ENCODE peak calls at places on chromosome 12, in six cellular contexts. O is neural progenitor cell, R is hepatocyte, I is keratinocyte, K is HCT116, L is endothelial cell of umbilical vein. X is an unnamed sample. For H3K9me3, the result is how much of the 10 kb centered on the place peaks cover.

GRCh38 chr12:15996948-15997347 is 85.8 kb downstream of the DERA start:
- DNase-seq in O (no peak), R (no peak), I (no peak), K (no peak), L (no peak), X (no peak)

GRCh38 chr12:90024261-90024660 is 315.6 kb upstream of the ATP2B1 start:
- DNase-seq in O (no peak), R (no peak), I (no peak), K (no peak), L (peak), X (no peak)

GRCh38 chr12:57142121-57142520 is 5.3 kb downstream of the LRP1-AS start:
- DNase-seq in O (no peak), R (no peak), I (no peak), K (no peak), L (no peak), X (no peak)

GRCh38 chr12:58886474-58886873 is 33.8 kb downstream of the LRIG3 start:
- DNase-seq in O (no peak), R (no peak), I (no peak), K (no peak), L (no peak), X (no peak)

GRCh38 chr12:69987453-69988102 is 162.6 kb downstream of the MYRFL start:
- DNase-seq in O (no peak), R (peak), I (peak), K (peak), L (peak), X (peak)

GRCh38 chr12:69935651-69936100 is 110.6 kb downstream of the MYRFL start:
- DNase-seq in O (no peak), R (no peak), I (no peak), K (no peak), L (no peak), X (no peak)

GRCh38 chr12:10406725-10407124 is 2.8 kb downstream of the KLRC4 start:
- DNase-seq in O (no peak), R (no peak), I (no peak), K (no peak), L (no peak), X (no peak)

GRCh38 chr12:81077329-81077685 is 572 bp upstream of the ACSS3 start:
- DNase-seq in O (peak), R (no peak), I (no peak), K (no peak), L (no peak), X (no peak)

GRCh38 chr12:123633379-123634141 is at the start of the genes EIF2B1 and GTF2H3:
- DNase-seq in O (peak), R (peak), I (peak), K (peak), L (peak), X (peak)

GRCh38 chr12:15863984-15864383 is 18.2 kb upstream of the STRAP start:
- DNase-seq in O (no peak), R (no peak), I (no peak), K (no peak), L (no peak), X (no peak)

GRCh38 chr12:17134315-17134714 is 528.4 kb upstream of the LMO3 start:
- DNase-seq in O (no peak), R (no peak), I (no peak), K (no peak), L (no peak), X (no peak)

GRCh38 chr12:83656004-83656403 is 969.3 kb downstream of the TMTC2 start:
- DNase-seq in O (no peak), R (no peak), I (no peak), K (no peak), L (no peak), X (no peak)

GRCh38 chr12:12022306-12022931 is 48.3 kb upstream of the BCL2L14 start:
- DNase-seq in O (no peak), R (no peak), I (no peak), K (no peak), L (no peak), X (no peak)

GRCh38 chr12:69739287-69740191 is 879 bp downstream of the RAB3IP start:
- DNase-seq in O (peak), R (peak), I (no peak), K (peak), L (peak), X (peak)

GRCh38 chr12:2180737-2181082 is 127.9 kb downstream of the CACNA1C start:
- DNase-seq in O (no peak), R (no peak), I (no peak), K (no peak), L (no peak), X (no peak)

GRCh38 chr12:110010853-110011835 is 11.9 kb downstream of the ANKRD13A start:
- DNase-seq in O (no peak), R (no peak), I (no peak), K (no peak), L (no peak), X (no peak)

GRCh38 chr12:46874642-46875041 is 48.8 kb upstream of the SLC38A4 start:
- DNase-seq in O (no peak), R (no peak), I (no peak), K (no peak), L (peak), X (no peak)

GRCh38 chr12:94875525-94875924 is 128.0 kb downstream of the NDUFA12 start:
- DNase-seq in O (peak), R (peak), I (peak), K (peak), L (peak), X (no peak)

GRCh38 chr12:89059721-89060120 is 292.6 kb downstream of the DUSP6 start:
- DNase-seq in O (peak), R (no peak), I (no peak), K (no peak), L (no peak), X (no peak)

GRCh38 chr12:103929051-103929908 is 930 bp upstream of the HSP90B1 start:
- DNase-seq in O (peak), R (peak), I (no peak), K (peak), L (peak), X (peak)

GRCh38 chr12:128818065-128819022 is 5.4 kb downstream of the SLC15A4 start:
- DNase-seq in O (no peak), R (peak), I (peak), K (no peak), L (no peak), X (no peak)

GRCh38 chr12:71955946-71956345 is 17.3 kb downstream of the TPH2 start:
- DNase-seq in O (no peak), R (no peak), I (no peak), K (no peak), L (no peak), X (no peak)

GRCh38 chr12:124921200-124922008 is 7.0 kb upstream of the UBC start:
- DNase-seq in O (peak), R (peak), I (no peak), K (no peak), L (peak), X (peak)

GRCh38 chr12:121110211-121110940 is 22.3 kb upstream of the P2RX7 start:
- DNase-seq in O (peak), R (peak), I (no peak), K (peak), L (peak), X (peak)

GRCh38 chr12:70783455-70783854 is 137.1 kb downstream of the PTPRR start:
- DNase-seq in O (no peak), R (no peak), I (no peak), K (no peak), L (no peak), X (no peak)

GRCh38 chr12:57958061-57958657 is 16.8 kb downstream of the ATP23 start:
- DNase-seq in O (no peak), R (no peak), I (no peak), K (no peak), L (no peak), X (no peak)

GRCh38 chr12:13205809-13206559 is 9.5 kb downstream of the EMP1 start:
- DNase-seq in O (no peak), R (no peak), I (no peak), K (peak), L (peak), X (peak)

GRCh38 chr12:33041562-33041961 is 145.0 kb upstream of the PKP2 start:
- DNase-seq in O (no peak), R (no peak), I (no peak), K (no peak), L (no peak), X (no peak)

GRCh38 chr12:25269701-25270100 is 19.0 kb upstream of the KRAS start:
- DNase-seq in O (no peak), R (no peak), I (no peak), K (no peak), L (no peak), X (no peak)

GRCh38 chr12:101866615-101867373 is 10.6 kb upstream of the DRAM1 start:
- DNase-seq in O (no peak), R (no peak), I (no peak), K (no peak), L (no peak), X (no peak)

GRCh38 chr12:21814327-21814726 is 39.8 kb upstream of the KCNJ8 start:
- DNase-seq in O (no peak), R (no peak), I (no peak), K (no peak), L (no peak), X (no peak)

GRCh38 chr12:90622431-90622830 is 332.5 kb downstream of the CCER1 start:
- DNase-seq in O (no peak), R (no peak), I (no peak), K (no peak), L (peak), X (no peak)

GRCh38 chr12:126772171-126772864 is 1494.7 kb upstream of the TMEM132C start:
- DNase-seq in O (no peak), R (no peak), I (no peak), K (peak), L (no peak), X (peak)

GRCh38 chr12:143964-144649 is 69.8 kb downstream of the SLC6A12 start:
- DNase-seq in O (peak), R (peak), I (no peak), K (no peak), L (no peak), X (no peak)

GRCh38 chr12:60120199-60120598 is 524.4 kb downstream of the SLC16A7 start:
- DNase-seq in O (no peak), R (no peak), I (no peak), K (no peak), L (no peak), X (no peak)

GRCh38 chr12:339557-340195 is 49.4 kb downstream of the KDM5A start:
- DNase-seq in O (no peak), R (no peak), I (no peak), K (no peak), L (no peak), X (no peak)

GRCh38 chr12:95976416-95976832 is 19.7 kb downstream of the HAL start:
- DNase-seq in O (no peak), R (no peak), I (no peak), K (no peak), L (no peak), X (peak)

DNA sequence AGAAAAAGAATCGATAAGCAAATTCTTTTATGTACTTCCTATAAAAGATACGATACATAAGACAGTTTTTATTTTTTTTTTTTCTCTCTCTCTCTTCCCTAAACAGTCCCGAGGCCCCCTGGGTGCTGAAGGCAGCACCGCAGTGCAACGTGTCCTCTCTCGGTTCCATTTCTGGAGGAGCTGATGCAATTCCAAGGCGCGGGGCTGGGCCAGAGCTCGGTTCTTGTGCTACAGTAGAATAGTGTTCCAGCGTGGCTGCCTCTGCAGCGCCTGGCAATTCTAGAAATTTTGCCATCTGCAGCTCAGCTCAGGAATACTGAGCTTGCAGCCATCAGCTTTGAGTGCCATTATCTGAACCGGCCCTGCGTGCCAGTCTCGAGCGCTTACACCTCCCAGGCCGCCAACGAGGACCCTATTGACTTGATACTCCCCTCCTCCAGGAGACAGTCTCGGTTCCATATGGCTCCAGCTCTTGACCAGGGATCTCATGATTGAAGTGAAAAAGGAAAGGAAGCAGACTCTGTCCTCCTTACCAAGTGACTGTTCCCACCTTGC is 630 bp downstream of the ALDH1L2 start:
- DNase-seq in O (peak), R (peak), I (no peak), K (no peak), L (peak), X (peak)
- TF ChIP-seq CTCF in O (no peak), R (no peak), I (no peak), K (no peak), L (no peak), X (no peak)

GRCh38 chr12:133080051-133080618 is 588 bp upstream of the ZNF140 start:
- DNase-seq in O (peak), R (peak), I (peak), K (no peak), L (peak), X (peak)

GRCh38 chr12:133080619-133081407 is at the start of gene ZNF140:
- DNase-seq in O (peak), R (peak), I (peak), K (no peak), L (peak), X (peak)

GRCh38 chr12:133081408-133081806 is 684 bp downstream of the ZNF140 start:
- DNase-seq in O (no peak), R (peak), I (no peak), K (no peak), L (no peak), X (no peak)

DNA sequence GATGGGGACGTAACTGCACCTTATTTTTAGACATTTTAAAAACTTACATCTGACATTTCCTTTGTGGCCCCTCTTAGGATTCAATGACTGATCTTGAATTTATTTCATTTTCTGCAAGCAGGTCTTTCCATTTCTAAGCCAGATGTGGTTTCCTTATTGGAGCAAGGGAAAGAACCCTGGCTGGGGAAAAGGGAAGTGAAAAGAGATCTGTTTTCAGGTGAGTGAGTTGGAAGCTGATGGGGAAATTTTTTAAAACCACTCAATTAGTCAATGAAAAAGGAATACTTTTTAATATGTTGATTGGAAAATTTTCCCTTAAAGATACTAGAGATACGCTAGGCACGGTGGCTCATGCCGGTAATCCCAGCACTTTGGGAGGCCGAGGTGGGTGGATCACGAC is 2.6 kb downstream of the ZNF140 start:
- DNase-seq in O (no peak), R (no peak), I (no peak), K (no peak), L (no peak), X (no peak)
- H3K9me3 ChIP-seq in O (half or more), R (half or more), I (under half), K (under half), L (under half), X (half or more)

GRCh38 chr12:122203968-122204828 is 689 bp downstream of the B3GNT4 start:
- DNase-seq in O (peak), R (no peak), I (no peak), K (no peak), L (no peak), X (no peak)
- TF ChIP-seq EZH2 in O (peak), R (peak), I (peak), K (no peak), L (peak), X (no peak)

GRCh38 chr12:131142891-131143637 is 189.4 kb downstream of the ADGRD1 start:
- DNase-seq in O (no peak), R (no peak), I (no peak), K (no peak), L (no peak), X (no peak)
- TF ChIP-seq CTCF in O (no peak), R (no peak), I (no peak), K (no peak), L (no peak), X (no peak)

GRCh38 chr12:44038411-44038810 is 202.5 kb downstream of the TMEM117 start:
- DNase-seq in O (no peak), R (no peak), I (no peak), K (no peak), L (no peak), X (no peak)
- H3K9me3 ChIP-seq in O (under half), R (under half), I (under half), K (under half), L (under half), X (under half)

GRCh38 chr12:62400135-62400534 is 66.5 kb upstream of the MON2 start:
- DNase-seq in O (no peak), R (no peak), I (no peak), K (no peak), L (no peak), X (no peak)

GRCh38 chr12:62396750-62397149 is 69.9 kb upstream of the MON2 start:
- DNase-seq in O (no peak), R (no peak), I (no peak), K (no peak), L (peak), X (no peak)
- TF ChIP-seq EZH2 in O (no peak), R (no peak), I (no peak), K (no peak), L (no peak), X (no peak)

GRCh38 chr12:52082668-52082987 is 3.1 kb downstream of the SMIM41 start:
- DNase-seq in O (no peak), R (no peak), I (no peak), K (no peak), L (no peak), X (no peak)

GRCh38 chr12:52082988-52083637 is 3.6 kb downstream of the SMIM41 start:
- DNase-seq in O (peak), R (peak), I (no peak), K (no peak), L (peak), X (peak)

GRCh38 chr12:52084491-52085231 is 5.2 kb downstream of the SMIM41 start:
- DNase-seq in O (no peak), R (no peak), I (no peak), K (no peak), L (no peak), X (no peak)

GRCh38 chr12:52082026-52082667 is 2.6 kb downstream of the SMIM41 start:
- DNase-seq in O (peak), R (peak), I (no peak), K (no peak), L (no peak), X (no peak)

GRCh38 chr12:52083638-52083996 is 4.1 kb downstream of the SMIM41 start:
- DNase-seq in O (no peak), R (no peak), I (no peak), K (no peak), L (no peak), X (no peak)
- TF ChIP-seq CTCF in O (no peak), R (no peak), I (no peak), K (no peak), L (no peak), X (no peak)

DNA sequence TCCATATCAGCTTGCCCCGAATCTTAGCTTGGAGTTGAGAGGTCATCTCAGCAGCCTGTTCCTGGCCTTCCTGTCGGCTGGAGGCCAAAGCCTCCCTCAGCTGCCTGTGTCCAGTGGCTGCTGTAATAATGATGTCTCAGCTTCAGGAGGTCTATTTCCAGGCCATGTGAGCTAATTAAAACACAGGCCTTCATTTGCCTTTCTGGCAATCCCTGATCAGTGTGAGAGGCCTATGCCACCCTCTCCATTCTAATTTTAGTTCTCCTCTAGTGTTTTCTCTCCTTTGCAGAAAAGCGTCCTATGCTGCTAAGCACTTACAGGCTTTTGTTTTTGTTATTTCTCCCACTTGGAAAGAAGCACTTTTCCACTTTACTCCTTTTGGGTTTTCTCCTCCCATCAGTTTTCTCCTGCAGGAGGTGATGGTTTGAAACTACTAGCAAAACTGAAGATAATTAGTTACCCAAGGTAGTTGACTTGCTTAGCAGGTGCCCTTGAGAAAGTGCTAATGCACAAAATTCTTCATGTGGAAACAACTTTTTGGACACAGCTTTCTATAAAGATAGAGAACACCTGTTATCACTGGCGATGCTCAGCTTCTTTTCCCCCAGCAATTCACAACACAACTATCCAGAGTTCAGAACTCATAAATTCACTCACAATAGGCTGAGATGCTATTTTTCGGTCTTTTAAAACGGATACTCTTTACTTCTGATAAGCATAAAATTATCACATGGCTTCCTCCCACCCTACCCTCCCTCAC is 255.3 kb upstream of the GARIN6 start:
- DNase-seq in O (no peak), R (no peak), I (no peak), K (no peak), L (no peak), X (no peak)
- H3K9me3 ChIP-seq in O (under half), R (under half), I (under half), K (under half), L (under half), X (under half)

GRCh38 chr12:127779301-127780045 is 487.5 kb upstream of the TMEM132C start:
- DNase-seq in O (no peak), R (no peak), I (no peak), K (no peak), L (no peak), X (no peak)

GRCh38 chr12:127785936-127786335 is 481.0 kb upstream of the TMEM132C start:
- DNase-seq in O (no peak), R (no peak), I (no peak), K (no peak), L (no peak), X (no peak)

GRCh38 chr12:127785535-127785934 is 481.4 kb upstream of the TMEM132C start:
- DNase-seq in O (no peak), R (peak), I (no peak), K (no peak), L (no peak), X (peak)

GRCh38 chr12:127780881-127781280 is 486.1 kb upstream of the TMEM132C start:
- DNase-seq in O (no peak), R (no peak), I (no peak), K (no peak), L (no peak), X (no peak)

GRCh38 chr12:127781336-127781735 is 485.6 kb upstream of the TMEM132C start:
- DNase-seq in O (no peak), R (no peak), I (no peak), K (no peak), L (no peak), X (no peak)
- TF ChIP-seq EZH2 in O (no peak), R (no peak), I (no peak), K (no peak), L (no peak), X (no peak)

GRCh38 chr12:3722368-3722767 is 30.5 kb downstream of the CRACR2A start:
- DNase-seq in O (no peak), R (no peak), I (no peak), K (no peak), L (no peak), X (no peak)

GRCh38 chr12:3717283-3717974 is 35.5 kb downstream of the CRACR2A start:
- DNase-seq in O (no peak), R (peak), I (no peak), K (no peak), L (no peak), X (no peak)

GRCh38 chr12:3715999-3716398 is 36.9 kb downstream of the CRACR2A start:
- DNase-seq in O (no peak), R (no peak), I (no peak), K (no peak), L (no peak), X (no peak)

GRCh38 chr12:3720772-3721171 is 32.1 kb downstream of the CRACR2A start:
- DNase-seq in O (no peak), R (no peak), I (no peak), K (no peak), L (no peak), X (no peak)

GRCh38 chr12:3718100-3718499 is 34.8 kb downstream of the CRACR2A start:
- DNase-seq in O (no peak), R (no peak), I (no peak), K (no peak), L (no peak), X (no peak)
- TF ChIP-seq CTCF in O (no peak), R (no peak), I (no peak), K (no peak), L (no peak), X (no peak)